ENCODE peak calls at places on chromosomes 2 and 18, in four cellular contexts. I, S, M and K are unnamed samples.

GRCh38 chr2:26900831-26901321 is 52.9 kb downstream of the DPYSL5 start:
- DNase-seq in I (no peak), S (no peak), M (no peak), K (no peak)

GRCh38 chr2:125471963-125472362 is 1184.0 kb upstream of the GYPC start:
- DNase-seq in I (no peak), S (peak; percentile 77), M (peak; percentile 10), K (peak; percentile 29)

GRCh38 chr2:53840580-53840979 is 19.2 kb downstream of the GPR75 start:
- DNase-seq in M (no peak), I (no peak), S (no peak), K (no peak)

GRCh38 chr18:74288041-74288440 is 3.7 kb downstream of the CYB5A start:
- DNase-seq in S (no peak), M (no peak), I (no peak), K (no peak)

GRCh38 chr2:170929686-170930050 is 615 bp downstream of the GORASP2 start:
- DNase-seq in S (peak; percentile 49), I (no peak), M (peak; percentile 57), K (peak; percentile 49)

GRCh38 chr2:169001116-169001815 is 29.9 kb downstream of the ABCB11 start:
- DNase-seq in M (no peak), I (no peak), S (no peak), K (peak; percentile 24)

GRCh38 chr2:101401906-101402305 is 14.6 kb upstream of the CREG2 start:
- DNase-seq in I (no peak), M (no peak), S (no peak), K (no peak)

GRCh38 chr2:269356-270030 is 4.7 kb downstream of the ACP1 start:
- DNase-seq in S (no peak), M (no peak), I (no peak), K (no peak)

GRCh38 chr2:184302506-184302905 is 295.8 kb upstream of the ZNF804A start:
- DNase-seq in I (no peak), M (no peak), S (no peak), K (peak; percentile 7)

GRCh38 chr2:239153806-239154591 is 246.8 kb downstream of the HDAC4 start:
- DNase-seq in I (no peak), M (no peak), S (no peak), K (no peak)

GRCh38 chr2:174246944-174247381 is 1.4 kb downstream of the OLA1 start:
- DNase-seq in S (no peak), M (no peak), I (no peak), K (peak; percentile 37)

GRCh38 chr2:29393676-29394075 is 278.5 kb downstream of the CLIP4 start:
- DNase-seq in M (no peak), S (no peak), I (no peak), K (no peak)

GRCh38 chr2:27509326-27509725 is 12.7 kb downstream of the GCKR start:
- DNase-seq in I (no peak), S (no peak), M (no peak), K (no peak)

GRCh38 chr2:172038604-172039003 is 38.9 kb downstream of the METAP1D start:
- DNase-seq in S (no peak), M (peak; percentile 89), I (no peak), K (peak; percentile 95)

GRCh38 chr2:41821167-41821566 is 226.7 kb upstream of the PKDCC start:
- DNase-seq in I (no peak), M (no peak), S (no peak), K (peak; percentile 20)

GRCh38 chr18:6624271-6624670 is 105.2 kb upstream of the ARHGAP28 start:
- DNase-seq in M (peak; percentile 70), I (peak; percentile 44), S (no peak), K (peak; percentile 74)

GRCh38 chr2:168584934-168585333 is 128.9 kb downstream of the CERS6 start:
- DNase-seq in I (no peak), M (no peak), S (no peak), K (no peak)

GRCh38 chr18:48850891-48851302 is 99.9 kb downstream of the SMAD7 start:
- DNase-seq in M (no peak), I (no peak), S (no peak), K (no peak)

GRCh38 chr2:238696323-238696722 is 151.6 kb upstream of the TWIST2 start:
- DNase-seq in S (no peak), M (no peak), I (no peak), K (no peak)

GRCh38 chr2:147345246-147345645 is 499.6 kb upstream of the ACVR2A start:
- DNase-seq in S (no peak), I (no peak), M (peak; percentile 57), K (peak; percentile 88)

GRCh38 chr2:156182132-156182531 is 150.4 kb downstream of the NR4A2 start:
- DNase-seq in S (no peak), I (peak; percentile 42), M (no peak), K (peak; percentile 98)

GRCh38 chr2:20917724-20918572 is 95.0 kb upstream of the LDAH start:
- DNase-seq in M (no peak), S (no peak), I (no peak), K (peak; percentile 10)

GRCh38 chr2:105378276-105378840 is 20.5 kb downstream of the FHL2 start:
- DNase-seq in S (no peak), M (no peak), I (no peak), K (no peak)

GRCh38 chr2:216139884-216140283 is 30.7 kb downstream of the XRCC5 start:
- DNase-seq in I (no peak), S (peak; percentile 8), M (no peak), K (peak; percentile 43)

GRCh38 chr18:48611785-48612480 is 73.1 kb downstream of the CTIF start:
- DNase-seq in S (no peak), M (no peak), I (no peak), K (no peak)

GRCh38 chr2:113230531-113230930 is 48.2 kb downstream of the PAX8 start:
- DNase-seq in I (no peak), S (no peak), M (no peak), K (no peak)

GRCh38 chr2:44937688-44938240 is 3.7 kb upstream of the SIX3 start:
- DNase-seq in M (no peak), I (no peak), S (peak; percentile 78), K (no peak)

GRCh38 chr2:100588071-100588786 is 25.4 kb downstream of the PDCL3 start:
- DNase-seq in I (no peak), S (peak; percentile 71), M (peak; percentile 31), K (peak; percentile 40)